ENCODE peak calls at places on chromosomes 2 and 18, in ten cellular contexts. L is fibroblast of mammary gland; Q is activated naive CD4-positive, alpha-beta T cell; T is sciatic nerve; H is heart left ventricle; W is stomach; E is uterus; O is hepatocyte; N is NCI-H1694 treated with DMSO at 0.1 percent for 48 hours; U is T follicular helper cell. B is an unnamed sample.

GRCh38 chr2:197081294-197081693 is 154.8 kb upstream of the PGAP1 start:
- DNase-seq in L (no peak), Q (no peak), T (no peak), H (no peak), W (no peak), E (no peak), O (no peak), N (no peak), U (no peak), B (no peak)

GRCh38 chr18:67608171-67608570 is 91.7 kb upstream of the DSEL start:
- DNase-seq in L (no peak), Q (no peak), T (no peak), H (no peak), W (no peak), E (no peak), O (no peak), N (no peak), U (no peak), B (no peak)

GRCh38 chr18:79378416-79379250 is 17.1 kb upstream of the NFATC1 start:
- DNase-seq in L (peak), Q (peak), T (peak), H (peak), W (peak), E (peak), O (peak), N (peak), U (peak), B (peak)

GRCh38 chr2:197620113-197620512 is 55.3 kb downstream of the RFTN2 start:
- DNase-seq in L (no peak), Q (no peak), T (no peak), H (no peak), W (no peak), E (no peak), O (no peak), N (no peak), U (no peak), B (no peak)

GRCh38 chr2:231877533-231878456 is 48.4 kb downstream of the NPPC start:
- DNase-seq in L (no peak), Q (no peak), T (peak), H (no peak), W (no peak), E (no peak), O (no peak), N (no peak), U (no peak), B (no peak)

GRCh38 chr2:207905546-207905945 is 119.8 kb downstream of the PLEKHM3 start:
- DNase-seq in L (no peak), Q (no peak), T (no peak), H (no peak), W (no peak), E (no peak), O (no peak), N (no peak), U (no peak), B (no peak)

GRCh38 chr2:2743164-2743571 is 412.1 kb upstream of the MYT1L start:
- DNase-seq in L (peak), Q (no peak), T (peak), H (peak), W (no peak), E (peak), O (peak), N (peak), U (no peak), B (no peak)

GRCh38 chr2:231297108-231297908 is 98.2 kb upstream of the B3GNT7 start:
- DNase-seq in L (peak), Q (no peak), T (peak), H (peak), W (peak), E (peak), O (peak), N (peak), U (no peak), B (no peak)

GRCh38 chr2:110116033-110116710 is 550 bp upstream of the MALL start:
- DNase-seq in L (peak), Q (no peak), T (no peak), H (peak), W (no peak), E (no peak), O (peak), N (no peak), U (no peak), B (no peak)

GRCh38 chr2:231765496-231765929 is 15.6 kb downstream of the PDE6D start:
- DNase-seq in L (no peak), Q (no peak), T (no peak), H (no peak), W (no peak), E (no peak), O (no peak), N (no peak), U (no peak), B (no peak)

GRCh38 chr2:235936493-235936892 is 231.7 kb downstream of the GBX2 start:
- DNase-seq in L (peak), Q (no peak), T (no peak), H (no peak), W (peak), E (no peak), O (no peak), N (no peak), U (no peak), B (no peak)